ENCODE peak calls at places on chromosomes 16 and 17, in five cellular contexts. One of them, this sample, is unnamed. For H3K4me1, the result is how much of the 10 kb centered on the place peaks cover.

GRCh38 chr16:67150058-67150832 is 553 bp downstream of the B3GNT9 start:
- DNase-seq in adrenal gland: peak
- DNase-seq in body of pancreas: no peak
- DNase-seq in sigmoid colon: peak
- DNase-seq in HCT116: no peak
- DNase-seq in this sample: no peak

GRCh38 chr17:41739661-41740352 is 5.4 kb upstream of the HAP1 start:
- DNase-seq in body of pancreas: peak
- DNase-seq in HCT116: no peak
- DNase-seq in sigmoid colon: no peak
- DNase-seq in adrenal gland: no peak
- DNase-seq in this sample: no peak

GRCh38 chr16:6926341-6926740 is 406.3 kb upstream of the RBFOX1 start:
- DNase-seq in adrenal gland: no peak
- DNase-seq in body of pancreas: no peak
- DNase-seq in sigmoid colon: no peak
- DNase-seq in HCT116: no peak
- DNase-seq in this sample: no peak

GRCh38 chr17:80029235-80029974 is 6.3 kb downstream of the TBC1D16 start:
- DNase-seq in HCT116: no peak
- DNase-seq in adrenal gland: no peak
- DNase-seq in body of pancreas: peak
- DNase-seq in sigmoid colon: peak
- DNase-seq in this sample: peak

GRCh38 chr17:69710926-69711325 is 296.4 kb downstream of the MAP2K6 start:
- DNase-seq in adrenal gland: no peak
- DNase-seq in HCT116: no peak
- DNase-seq in sigmoid colon: no peak
- DNase-seq in body of pancreas: no peak
- DNase-seq in this sample: no peak

GRCh38 chr17:59202320-59202719 is 7.5 kb upstream of the SMG8 start:
- DNase-seq in adrenal gland: no peak
- DNase-seq in HCT116: no peak
- DNase-seq in body of pancreas: no peak
- DNase-seq in sigmoid colon: no peak
- DNase-seq in this sample: no peak

GRCh38 chr17:14201595-14201994 is 35.1 kb downstream of the CDRT15 start:
- DNase-seq in body of pancreas: peak
- DNase-seq in sigmoid colon: no peak
- DNase-seq in HCT116: no peak
- DNase-seq in adrenal gland: no peak
- DNase-seq in this sample: peak

GRCh38 chr17:31171711-31172110 is 76.9 kb downstream of the NF1 start:
- DNase-seq in sigmoid colon: no peak
- DNase-seq in adrenal gland: no peak
- DNase-seq in HCT116: no peak
- DNase-seq in body of pancreas: no peak
- DNase-seq in this sample: no peak

GRCh38 chr17:41919840-41920579 is 1.3 kb upstream of the ACLY start:
- DNase-seq in sigmoid colon: peak
- DNase-seq in body of pancreas: peak
- DNase-seq in adrenal gland: peak
- DNase-seq in HCT116: no peak
- DNase-seq in this sample: no peak

GRCh38 chr16:88907768-88908167 is 41.3 kb upstream of the PABPN1L start:
- DNase-seq in adrenal gland: no peak
- DNase-seq in HCT116: no peak
- DNase-seq in sigmoid colon: no peak
- DNase-seq in body of pancreas: no peak
- DNase-seq in this sample: no peak

GRCh38 chr16:47469227-47469626 is 8.1 kb downstream of the PHKB start:
- DNase-seq in body of pancreas: no peak
- DNase-seq in HCT116: no peak
- DNase-seq in adrenal gland: no peak
- DNase-seq in sigmoid colon: no peak
- DNase-seq in this sample: no peak

GRCh38 chr16:53224932-53225533 is 170.2 kb downstream of the CHD9 start:
- DNase-seq in adrenal gland: no peak
- DNase-seq in HCT116: no peak
- DNase-seq in sigmoid colon: no peak
- DNase-seq in body of pancreas: no peak
- DNase-seq in this sample: no peak

GRCh38 chr17:62848334-62848733 is 40.2 kb upstream of the MARCHF10 start:
- DNase-seq in body of pancreas: no peak
- DNase-seq in sigmoid colon: no peak
- DNase-seq in adrenal gland: no peak
- DNase-seq in HCT116: no peak
- DNase-seq in this sample: no peak

GRCh38 chr16:87121816-87122215 is 195.4 kb downstream of the C16orf95 start:
- DNase-seq in HCT116: no peak
- DNase-seq in adrenal gland: no peak
- DNase-seq in body of pancreas: no peak
- DNase-seq in sigmoid colon: peak
- DNase-seq in this sample: no peak

GRCh38 chr16:8631373-8631772 is 9.9 kb downstream of the METTL22 start:
- DNase-seq in sigmoid colon: no peak
- DNase-seq in adrenal gland: no peak
- DNase-seq in body of pancreas: no peak
- DNase-seq in HCT116: no peak
- DNase-seq in this sample: no peak

GRCh38 chr16:87860553-87861299 is 8.6 kb downstream of the SLC7A5 start:
- DNase-seq in HCT116: no peak
- DNase-seq in adrenal gland: peak
- DNase-seq in body of pancreas: no peak
- DNase-seq in sigmoid colon: peak
- DNase-seq in this sample: no peak

GRCh38 chr16:68272501-68273209 is 8.3 kb downstream of the SLC7A6 start:
- DNase-seq in sigmoid colon: no peak
- DNase-seq in adrenal gland: no peak
- DNase-seq in HCT116: no peak
- DNase-seq in body of pancreas: peak
- DNase-seq in this sample: peak

GRCh38 chr17:4980644-4981216 is 6.7 kb downstream of the CAMTA2 start:
- DNase-seq in adrenal gland: no peak
- DNase-seq in body of pancreas: peak
- DNase-seq in HCT116: no peak
- DNase-seq in sigmoid colon: no peak
- DNase-seq in this sample: no peak

GRCh38 chr17:74742153-74742515 is 5.1 kb downstream of the RAB37 start:
- DNase-seq in adrenal gland: no peak
- DNase-seq in sigmoid colon: no peak
- DNase-seq in HCT116: no peak
- DNase-seq in body of pancreas: no peak
- DNase-seq in this sample: peak

GRCh38 chr17:34307110-34307509 is 12.1 kb upstream of the CCL8 start:
- DNase-seq in adrenal gland: no peak
- DNase-seq in sigmoid colon: no peak
- DNase-seq in body of pancreas: peak
- DNase-seq in HCT116: no peak
- DNase-seq in this sample: no peak

GRCh38 chr17:7977805-7978204 is 24.6 kb upstream of the GUCY2D start:
- DNase-seq in body of pancreas: no peak
- DNase-seq in adrenal gland: no peak
- DNase-seq in HCT116: no peak
- DNase-seq in sigmoid colon: no peak
- DNase-seq in this sample: no peak

GRCh38 chr16:65579050-65579449 is 457.2 kb upstream of the CDH11 start:
- DNase-seq in HCT116: no peak
- DNase-seq in sigmoid colon: no peak
- DNase-seq in body of pancreas: no peak
- DNase-seq in adrenal gland: no peak
- DNase-seq in this sample: no peak

GRCh38 chr17:67994827-67995567 is 1.3 kb downstream of the C17orf58 start:
- DNase-seq in adrenal gland: peak
- DNase-seq in sigmoid colon: no peak
- DNase-seq in body of pancreas: peak
- DNase-seq in HCT116: no peak
- DNase-seq in this sample: no peak

GRCh38 chr16:49484454-49484853 is 110.8 kb downstream of the C16orf78 start:
- DNase-seq in body of pancreas: peak
- DNase-seq in adrenal gland: peak
- DNase-seq in sigmoid colon: peak
- DNase-seq in HCT116: no peak
- DNase-seq in this sample: peak

GRCh38 chr16:11407047-11407982 is 62.1 kb downstream of the RMI2 start:
- DNase-seq in adrenal gland: peak
- DNase-seq in body of pancreas: peak
- DNase-seq in sigmoid colon: peak
- DNase-seq in HCT116: peak
- DNase-seq in this sample: peak

GRCh38 chr16:56269824-56270684 is 78.8 kb downstream of the GNAO1 start:
- DNase-seq in sigmoid colon: peak
- DNase-seq in body of pancreas: peak
- DNase-seq in HCT116: no peak
- DNase-seq in adrenal gland: no peak
- DNase-seq in this sample: no peak

GRCh38 chr17:60321336-60322055 is 70.4 kb downstream of the USP32 start:
- DNase-seq in body of pancreas: no peak
- DNase-seq in HCT116: no peak
- DNase-seq in adrenal gland: no peak
- DNase-seq in sigmoid colon: no peak
- DNase-seq in this sample: no peak
- TF ChIP-seq POLR2A in body of pancreas: no peak
- TF ChIP-seq POLR2A in HCT116: no peak
- TF ChIP-seq POLR2A in adrenal gland: no peak
- TF ChIP-seq POLR2A in sigmoid colon: no peak
- TF ChIP-seq POLR2A in this sample: no peak

GRCh38 chr16:89922477-89922883 is 662 bp upstream of the TUBB3 start:
- DNase-seq in sigmoid colon: peak
- DNase-seq in adrenal gland: peak
- DNase-seq in body of pancreas: peak
- DNase-seq in HCT116: peak
- DNase-seq in this sample: no peak
- H3K4me1 ChIP-seq in sigmoid colon: half or more
- H3K4me1 ChIP-seq in adrenal gland: half or more
- H3K4me1 ChIP-seq in body of pancreas: half or more
- H3K4me1 ChIP-seq in HCT116: half or more
- H3K4me1 ChIP-seq in this sample: under half

GRCh38 chr17:64148699-64149098 is 18.8 kb upstream of the ERN1 start:
- DNase-seq in body of pancreas: peak
- DNase-seq in adrenal gland: no peak
- DNase-seq in HCT116: no peak
- DNase-seq in sigmoid colon: no peak
- DNase-seq in this sample: no peak
- TF ChIP-seq CTCF in body of pancreas: no peak
- TF ChIP-seq CTCF in adrenal gland: no peak
- TF ChIP-seq CTCF in HCT116: peak
- TF ChIP-seq CTCF in sigmoid colon: no peak
- TF ChIP-seq CTCF in this sample: no peak

GRCh38 chr16:1494129-1494640 is 1.0 kb downstream of the TELO2 start:
- DNase-seq in sigmoid colon: peak
- DNase-seq in adrenal gland: peak
- DNase-seq in body of pancreas: no peak
- DNase-seq in HCT116: no peak
- DNase-seq in this sample: no peak

GRCh38 chr16:1493746-1494094 is 560 bp downstream of the TELO2 start:
- DNase-seq in HCT116: no peak
- DNase-seq in body of pancreas: no peak
- DNase-seq in sigmoid colon: no peak
- DNase-seq in adrenal gland: no peak
- DNase-seq in this sample: no peak

GRCh38 chr16:1491327-1491726 is 1.8 kb upstream of the TELO2 start:
- DNase-seq in body of pancreas: no peak
- DNase-seq in HCT116: no peak
- DNase-seq in adrenal gland: no peak
- DNase-seq in sigmoid colon: no peak
- DNase-seq in this sample: no peak

GRCh38 chr16:1492923-1493745 is at the start of gene TELO2:
- DNase-seq in adrenal gland: peak
- DNase-seq in body of pancreas: peak
- DNase-seq in HCT116: peak
- DNase-seq in sigmoid colon: peak
- DNase-seq in this sample: peak

GRCh38 chr16:1492082-1492922 is 858 bp upstream of the TELO2 start:
- DNase-seq in adrenal gland: no peak
- DNase-seq in sigmoid colon: no peak
- DNase-seq in body of pancreas: no peak
- DNase-seq in HCT116: no peak
- DNase-seq in this sample: no peak
- TF ChIP-seq POLR2A in adrenal gland: no peak
- TF ChIP-seq POLR2A in sigmoid colon: no peak
- TF ChIP-seq POLR2A in body of pancreas: no peak
- TF ChIP-seq POLR2A in HCT116: no peak
- TF ChIP-seq POLR2A in this sample: no peak

DNA sequence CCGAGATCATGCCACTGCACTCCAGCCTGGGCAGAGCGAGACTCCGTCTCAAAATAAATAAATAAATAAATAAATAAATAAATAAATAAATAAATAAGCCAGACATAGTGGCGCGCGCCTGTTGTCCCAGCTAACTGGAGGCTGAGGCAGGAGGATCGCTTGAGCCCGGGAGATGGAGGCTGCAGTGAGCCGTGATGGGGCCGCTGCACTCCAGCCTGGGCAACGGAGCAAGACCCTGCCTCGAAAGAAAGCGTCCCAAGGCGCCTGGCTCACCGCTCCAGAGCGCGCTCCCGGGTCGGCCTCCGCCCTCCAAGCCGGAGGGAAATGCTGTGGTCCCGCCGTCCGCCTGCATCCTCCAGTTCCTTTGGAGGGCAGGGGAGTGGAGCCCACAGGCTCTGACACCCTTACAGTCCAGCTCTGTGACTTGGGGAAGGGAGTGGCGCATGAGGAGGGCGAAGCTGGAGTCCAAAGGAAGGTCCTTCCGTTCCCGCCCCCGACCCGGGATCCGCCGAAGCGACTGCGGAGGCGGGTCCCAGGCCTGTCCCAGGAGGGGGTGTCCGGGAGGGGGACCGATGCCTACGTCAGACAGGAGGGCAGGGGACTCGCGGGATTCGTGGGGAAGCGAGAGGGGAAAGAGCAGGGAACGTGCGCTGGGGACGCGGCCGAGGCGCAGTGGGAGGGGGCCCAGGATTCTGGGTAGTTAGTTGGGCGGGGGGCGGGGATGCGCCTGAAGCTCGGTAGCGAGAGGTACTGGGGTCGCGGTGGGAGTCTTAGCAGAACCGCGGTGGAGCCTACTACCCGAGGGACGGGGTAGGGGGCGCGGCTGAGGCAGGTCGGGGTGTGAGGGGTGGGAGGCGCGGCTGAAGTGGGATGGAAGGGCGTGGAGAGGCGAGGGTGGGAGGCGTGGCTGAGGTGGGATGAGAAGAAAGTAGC is 8.4 kb upstream of the TRPV2 start:
- DNase-seq in HCT116: no peak
- DNase-seq in adrenal gland: no peak
- DNase-seq in sigmoid colon: no peak
- DNase-seq in body of pancreas: no peak
- DNase-seq in this sample: no peak
- H3K4me1 ChIP-seq in HCT116: under half
- H3K4me1 ChIP-seq in adrenal gland: under half
- H3K4me1 ChIP-seq in sigmoid colon: under half
- H3K4me1 ChIP-seq in body of pancreas: under half
- H3K4me1 ChIP-seq in this sample: under half

This sample was measured in Peyer's patch.